ENCODE peak calls at places on chromosomes 13 and 19, in six cellular contexts. X, K, C, B, T and G are unnamed samples.

GRCh38 chr13:89212186-89212585 is 1541.0 kb downstream of the SLITRK5 start:
- DNase-seq in X (no peak), K (no peak), C (no peak), B (no peak), T (no peak), G (no peak)

GRCh38 chr19:43499042-43499441 is 5.5 kb downstream of the PHLDB3 start:
- DNase-seq in X (no peak), K (no peak), C (no peak), B (no peak), T (no peak), G (no peak)

GRCh38 chr19:35135389-35135909 is 590 bp upstream of the LGI4 start:
- DNase-seq in X (peak), K (peak), C (no peak), B (peak), T (peak), G (peak)

GRCh38 chr19:39409886-39410619 is 2.4 kb upstream of the PLEKHG2 start:
- DNase-seq in X (peak), K (peak), C (no peak), B (peak), T (peak), G (peak)

GRCh38 chr13:32723987-32724386 is 137.7 kb downstream of the PDS5B start:
- DNase-seq in X (no peak), K (no peak), C (no peak), B (no peak), T (no peak), G (no peak)

GRCh38 chr13:112719016-112719415 is 29.2 kb downstream of the ATP11A start:
- DNase-seq in X (no peak), K (no peak), C (no peak), B (no peak), T (peak), G (no peak)

GRCh38 chr19:39499082-39499642 is 415 bp downstream of the DLL3 start:
- DNase-seq in X (no peak), K (no peak), C (no peak), B (no peak), T (peak), G (peak)

GRCh38 chr13:107574517-107575215 is 640.7 kb downstream of the LIG4 start:
- DNase-seq in X (no peak), K (no peak), C (no peak), B (no peak), T (peak), G (peak)

GRCh38 chr13:66627512-66627911 is 602.6 kb downstream of the PCDH9 start:
- DNase-seq in X (no peak), K (no peak), C (no peak), B (no peak), T (no peak), G (no peak)

GRCh38 chr19:2360876-2361232 is 789 bp downstream of the TMPRSS9 start:
- DNase-seq in X (no peak), K (no peak), C (no peak), B (no peak), T (no peak), G (no peak)

GRCh38 chr19:54252845-54253244 is 4.2 kb downstream of the LILRB5 start:
- DNase-seq in X (no peak), K (no peak), C (no peak), B (no peak), T (no peak), G (no peak)

GRCh38 chr19:23384858-23385257 is 10.4 kb downstream of the ZNF91 start:
- DNase-seq in X (no peak), K (no peak), C (no peak), B (no peak), T (no peak), G (no peak)

GRCh38 chr19:14113762-14114414 is 3.7 kb downstream of the PRKACA start:
- DNase-seq in X (peak), K (peak), C (no peak), B (peak), T (no peak), G (no peak)

GRCh38 chr13:19179916-19180315 is 1.7 kb downstream of the TUBA3C start:
- DNase-seq in X (no peak), K (no peak), C (no peak), B (no peak), T (no peak), G (no peak)

GRCh38 chr19:58380736-58381459 is at the start of gene ZNF837:
- DNase-seq in X (peak), K (peak), C (peak), B (peak), T (peak), G (peak)

GRCh38 chr19:19866599-19867248 is 1.0 kb downstream of the ZNF253 start:
- DNase-seq in X (no peak), K (no peak), C (no peak), B (peak), T (peak), G (peak)

GRCh38 chr13:20769091-20769490 is 4.7 kb downstream of the EEF1AKMT1 start:
- DNase-seq in X (no peak), K (no peak), C (no peak), B (no peak), T (no peak), G (no peak)

GRCh38 chr13:48493076-48493765 is 39.7 kb downstream of the RCBTB2 start:
- DNase-seq in X (no peak), K (peak), C (no peak), B (no peak), T (no peak), G (no peak)

GRCh38 chr13:48493851-48494250 is 39.0 kb downstream of the RCBTB2 start:
- DNase-seq in X (no peak), K (no peak), C (no peak), B (no peak), T (peak), G (no peak)

GRCh38 chr13:48490241-48490640 is 42.6 kb downstream of the RCBTB2 start:
- DNase-seq in X (no peak), K (no peak), C (no peak), B (no peak), T (no peak), G (no peak)

GRCh38 chr13:48491423-48492122 is 41.3 kb downstream of the RCBTB2 start:
- DNase-seq in X (no peak), K (no peak), C (no peak), B (no peak), T (no peak), G (no peak)

GRCh38 chr13:48492123-48493075 is 40.5 kb downstream of the RCBTB2 start:
- DNase-seq in X (peak), K (peak), C (no peak), B (peak), T (no peak), G (peak)
- H3K27ac ChIP-seq in X (peak), K (peak), C (peak), B (peak), T (peak), G (no peak)

DNA sequence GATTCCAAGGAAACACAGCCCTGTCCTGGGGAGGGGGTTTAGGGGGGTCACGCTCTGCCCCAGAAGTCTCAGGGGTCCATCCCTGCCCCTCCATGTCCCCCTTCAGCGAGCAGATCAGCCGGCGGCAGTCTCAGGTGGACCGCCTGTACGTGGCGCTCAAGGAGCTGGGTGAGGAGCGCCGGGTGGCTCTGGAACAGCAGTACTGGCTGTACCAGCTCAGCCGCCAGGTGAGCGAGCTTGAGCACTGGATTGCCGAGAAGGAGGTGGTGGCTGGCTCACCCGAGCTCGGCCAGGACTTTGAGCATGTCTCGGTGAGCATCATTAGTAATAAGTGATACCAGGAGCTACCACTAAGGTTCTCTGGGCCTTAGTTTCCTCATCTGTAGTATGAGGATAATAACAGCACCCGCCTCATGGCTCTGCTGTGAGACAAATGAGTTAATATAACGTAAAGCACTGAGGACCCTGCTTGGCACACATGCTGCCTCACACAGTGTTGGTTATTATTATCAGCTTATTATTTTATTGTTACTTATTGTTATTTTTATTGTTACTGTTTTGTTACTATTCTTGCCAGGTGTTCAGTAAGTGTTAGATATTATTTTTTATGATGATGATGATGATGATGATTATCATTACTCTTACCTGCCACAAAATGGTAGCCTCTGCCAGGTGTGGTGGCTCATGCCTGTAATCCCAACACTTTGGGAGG is 20.5 kb upstream of the SHKBP1 start:
- DNase-seq in X (peak), K (no peak), C (no peak), B (no peak), T (no peak), G (no peak)
- H3K27ac ChIP-seq in X (no peak), K (no peak), C (no peak), B (no peak), T (no peak), G (no peak)

GRCh38 chr19:29076963-29077362 is 136.0 kb downstream of the UQCRFS1 start:
- DNase-seq in X (no peak), K (no peak), C (no peak), B (no peak), T (no peak), G (no peak)
- H3K27ac ChIP-seq in X (no peak), K (no peak), C (no peak), B (no peak), T (no peak), G (no peak)

GRCh38 chr19:11138659-11139526 is 16.7 kb downstream of the SPC24 start:
- DNase-seq in X (peak), K (no peak), C (no peak), B (no peak), T (peak), G (peak)
- H3K27ac ChIP-seq in X (peak), K (no peak), C (peak), B (no peak), T (peak), G (peak)

DNA sequence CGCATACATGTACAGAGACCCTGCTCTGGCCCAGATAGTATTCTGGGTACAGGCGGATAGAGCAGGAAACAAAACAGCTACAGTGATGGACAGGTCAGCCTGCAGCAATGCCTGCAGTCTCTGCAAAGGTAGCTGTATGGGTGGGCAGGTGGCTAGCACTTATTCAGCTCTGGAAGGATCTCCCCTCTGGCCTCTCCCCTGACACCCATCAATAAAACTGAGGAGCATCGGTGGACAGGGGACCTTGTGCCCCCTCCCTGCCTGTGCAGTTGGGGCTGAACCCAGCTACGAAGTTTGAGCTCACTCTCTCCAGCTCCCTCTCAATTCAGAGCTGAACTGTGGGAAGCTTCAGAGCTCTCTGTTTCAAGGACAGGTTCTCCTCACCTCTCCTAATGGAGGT is 1.6 kb downstream of the ALOX5AP start:
- DNase-seq in X (no peak), K (no peak), C (no peak), B (no peak), T (no peak), G (no peak)
- H3K27ac ChIP-seq in X (no peak), K (peak), C (no peak), B (peak), T (no peak), G (no peak)

GRCh38 chr13:111158136-111158805 is 43.2 kb downstream of the ARHGEF7 start:
- DNase-seq in X (no peak), K (no peak), C (no peak), B (no peak), T (peak), G (peak)
- H3K27ac ChIP-seq in X (no peak), K (no peak), C (peak), B (no peak), T (no peak), G (no peak)

GRCh38 chr19:46745521-46746280 is at the start of gene FKRP:
- DNase-seq in X (no peak), K (peak), C (no peak), B (peak), T (no peak), G (peak)
- H3K27ac ChIP-seq in X (peak), K (peak), C (peak), B (peak), T (peak), G (peak)

GRCh38 chr13:99979453-99980200 is 2.0 kb upstream of the ZIC2 start:
- DNase-seq in X (peak), K (no peak), C (no peak), B (no peak), T (no peak), G (no peak)
- H3K27ac ChIP-seq in X (no peak), K (no peak), C (no peak), B (no peak), T (no peak), G (no peak)

GRCh38 chr13:79434578-79434977 is 28.5 kb upstream of the RBM26 start:
- DNase-seq in X (no peak), K (no peak), C (no peak), B (no peak), T (peak), G (no peak)
- H3K27ac ChIP-seq in X (no peak), K (no peak), C (no peak), B (no peak), T (no peak), G (no peak)